ENCODE peak calls at places on chromosomes 4 and X, in seven cellular contexts. I, G, S, B, T, U and C are unnamed samples.

GRCh38 chr4:74228691-74229640 is 71.0 kb downstream of the MTHFD2L start:
- DNase-seq in I (peak; percentile 40), G (peak; percentile 51), S (peak; percentile 77), B (peak; percentile 75), T (no peak), U (peak; percentile 30), C (peak; percentile 85)

GRCh38 chr4:153788419-153789276 is at the start of gene SFRP2:
- DNase-seq in I (no peak), G (no peak), S (no peak), B (no peak), T (no peak), U (no peak), C (no peak)

GRCh38 chr4:102466298-102466697 is 34.9 kb upstream of the NFKB1 start:
- DNase-seq in I (no peak), G (no peak), S (peak; percentile 63), B (no peak), T (no peak), U (no peak), C (no peak)

GRCh38 chr4:84336964-84337705 is 162.0 kb downstream of the NKX6-1 start:
- DNase-seq in I (no peak), G (no peak), S (no peak), B (no peak), T (no peak), U (no peak), C (no peak)

GRCh38 chr4:8819019-8819418 is 52.6 kb downstream of the HMX1 start:
- DNase-seq in I (no peak), G (no peak), S (no peak), B (no peak), T (no peak), U (no peak), C (no peak)

GRCh38 chr4:26484538-26484937 is 5.7 kb downstream of the CCKAR start:
- DNase-seq in I (no peak), G (no peak), S (no peak), B (no peak), T (no peak), U (no peak), C (no peak)

GRCh38 chr4:853416-853781 is 27.5 kb upstream of the CPLX1 start:
- DNase-seq in I (no peak), G (no peak), S (no peak), B (no peak), T (no peak), U (no peak), C (no peak)

GRCh38 chrX:28542791-28543190 is 44.5 kb upstream of the IL1RAPL1 start:
- DNase-seq in I (no peak), G (no peak), S (no peak), B (no peak), T (no peak), U (no peak), C (no peak)

GRCh38 chrX:118976599-118977340 is 2.4 kb downstream of the LONRF3 start:
- DNase-seq in I (peak; percentile 35), G (peak; percentile 60), S (peak; percentile 7), B (peak; percentile 29), T (no peak), U (no peak), C (no peak)

GRCh38 chr4:14529653-14530052 is 472.6 kb upstream of the CPEB2 start:
- DNase-seq in I (peak; percentile 15), G (no peak), S (peak; percentile 72), B (no peak), T (no peak), U (no peak), C (no peak)

GRCh38 chrX:74535633-74536141 is 78.7 kb downstream of the RLIM start:
- DNase-seq in I (peak; percentile 42), G (no peak), S (peak; percentile 68), B (no peak), T (peak; percentile 26), U (no peak), C (peak; percentile 23)

GRCh38 chr4:211033-211511 is 86.8 kb downstream of the ZNF718 start:
- DNase-seq in I (no peak), G (no peak), S (no peak), B (peak; percentile 31), T (no peak), U (no peak), C (no peak)

GRCh38 chr4:86496094-86497060 is 97.7 kb upstream of the PTPN13 start:
- DNase-seq in I (peak; percentile 47), G (no peak), S (peak; percentile 13), B (peak; percentile 45), T (no peak), U (peak; percentile 6), C (peak; percentile 52)

GRCh38 chr4:151031831-151032605 is 16.9 kb upstream of the LRBA start:
- DNase-seq in I (no peak), G (no peak), S (peak; percentile 89), B (no peak), T (no peak), U (no peak), C (no peak)

GRCh38 chr4:180809439-180809838 is 1433.8 kb upstream of the TENM3 start:
- DNase-seq in I (no peak), G (no peak), S (no peak), B (no peak), T (no peak), U (no peak), C (no peak)

GRCh38 chrX:95346854-95347253 is 1337.8 kb upstream of the DIAPH2 start:
- DNase-seq in I (peak; percentile 0), G (peak; percentile 3), S (no peak), B (no peak), T (no peak), U (no peak), C (peak; percentile 36)

GRCh38 chr4:158722917-158723793 is at the start of gene PPID:
- DNase-seq in I (peak; percentile 73), G (peak; percentile 71), S (peak; percentile 81), B (peak; percentile 85), T (peak; percentile 76), U (peak; percentile 21), C (peak; percentile 88)

GRCh38 chrX:107537815-107538214 is 88.4 kb downstream of the FRMPD3 start:
- DNase-seq in I (no peak), G (peak; percentile 8), S (peak; percentile 13), B (peak; percentile 15), T (no peak), U (no peak), C (peak; percentile 20)

GRCh38 chr4:186201535-186202230 is 10.3 kb downstream of the CYP4V2 start:
- DNase-seq in I (peak; percentile 60), G (no peak), S (peak; percentile 51), B (peak; percentile 83), T (no peak), U (no peak), C (peak; percentile 89)

GRCh38 chr4:145098675-145099037 is 545 bp downstream of the ABCE1 start:
- DNase-seq in I (no peak), G (no peak), S (peak; percentile 67), B (no peak), T (peak; percentile 51), U (no peak), C (peak; percentile 35)

GRCh38 chrX:45743081-45743533 is 542.4 kb upstream of the DIPK2B start:
- DNase-seq in I (no peak), G (no peak), S (peak; percentile 84), B (no peak), T (no peak), U (no peak), C (no peak)

GRCh38 chrX:41722816-41723215 is 1.2 kb upstream of the GPR82 start:
- DNase-seq in I (no peak), G (no peak), S (no peak), B (no peak), T (no peak), U (peak; percentile 1), C (no peak)

GRCh38 chr4:104064650-104065577 is 345.1 kb upstream of the TACR3 start:
- DNase-seq in I (peak; percentile 59), G (peak; percentile 52), S (peak; percentile 37), B (peak; percentile 14), T (peak; percentile 25), U (no peak), C (peak; percentile 71)